ENCODE peak calls at places on chromosome 12, in eight cellular contexts. O is astrocyte; C is CD8-positive, alpha-beta T cell; Z is fibroblast of lung; N is right cardiac atrium; X is thoracic aorta; Y is CD4-positive, CD25-positive, alpha-beta regulatory T cell; G is upper lobe of left lung. P is an unnamed sample.

GRCh38 chr12:46538976-46539375 is 166.4 kb upstream of the SLC38A2 start:
- DNase-seq in Z (no peak), X (no peak), Y (no peak), G (no peak), N (no peak), C (no peak), O (no peak), P (no peak)

GRCh38 chr12:94706250-94706661 is 55.9 kb upstream of the TMCC3 start:
- DNase-seq in Y (no peak), C (no peak), N (no peak), Z (no peak), X (no peak), G (no peak), O (no peak), P (no peak)

GRCh38 chr12:65649126-65649525 is 175.2 kb upstream of the HMGA2 start:
- DNase-seq in N (no peak), X (peak; percentile 30), Y (no peak), Z (peak; percentile 100), G (no peak), C (no peak), O (peak; percentile 100), P (peak; percentile 22)

GRCh38 chr12:14775652-14776020 is 27.6 kb downstream of the WBP11 start:
- DNase-seq in O (peak; percentile 33), G (no peak), X (no peak), Y (no peak), C (no peak), Z (peak; percentile 37), N (no peak), P (no peak)

GRCh38 chr12:49121047-49121696 is 10.0 kb downstream of the TUBA1B start:
- DNase-seq in Y (no peak), Z (peak; percentile 50), C (no peak), N (peak; percentile 33), X (no peak), G (no peak), O (peak; percentile 36), P (no peak)

GRCh38 chr12:64385468-64385867 is 5.1 kb downstream of the C12orf56 start:
- DNase-seq in C (no peak), N (no peak), Y (no peak), X (no peak), O (peak; percentile 46), Z (peak; percentile 64), G (no peak), P (no peak)

GRCh38 chr12:48454675-48455074 is 17.7 kb upstream of the ANP32D start:
- DNase-seq in Z (peak; percentile 19), Y (peak; percentile 33), X (no peak), N (no peak), O (peak; percentile 10), G (no peak), C (no peak), P (no peak)

GRCh38 chr12:91053951-91054715 is 3.7 kb downstream of the KERA start:
- DNase-seq in N (no peak), O (peak; percentile 82), X (no peak), Z (peak; percentile 83), Y (no peak), C (no peak), G (no peak), P (peak; percentile 19)

GRCh38 chr12:22880331-22880730 is 255.4 kb downstream of the ETNK1 start:
- DNase-seq in O (no peak), X (no peak), G (no peak), C (no peak), Z (no peak), Y (no peak), N (no peak), P (no peak)

GRCh38 chr12:25990495-25990894 is 32.0 kb downstream of the RASSF8 start:
- DNase-seq in Y (no peak), N (no peak), X (no peak), O (no peak), G (no peak), Z (no peak), C (no peak), P (no peak)

GRCh38 chr12:55974308-55974724 is 438 bp downstream of the RAB5B start:
- DNase-seq in Z (peak; percentile 59), N (no peak), G (no peak), X (no peak), O (peak; percentile 44), Y (no peak), C (no peak), P (peak; percentile 61)

GRCh38 chr12:49233842-49234526 is 30.9 kb upstream of the TUBA1C start:
- DNase-seq in X (peak; percentile 12), O (peak; percentile 92), Z (peak; percentile 94), G (peak; percentile 33), C (no peak), N (peak; percentile 54), Y (no peak), P (no peak)

GRCh38 chr12:52155048-52155868 is 36.6 kb downstream of the KRT80 start:
- DNase-seq in O (no peak), X (no peak), G (no peak), Y (peak; percentile 62), N (peak; percentile 48), C (no peak), Z (no peak), P (peak; percentile 84)

GRCh38 chr12:32765906-32766305 is 10.2 kb upstream of the YARS2 start:
- DNase-seq in X (no peak), Z (peak; percentile 62), O (peak; percentile 62), C (no peak), Y (no peak), G (no peak), N (no peak), P (no peak)

GRCh38 chr12:92600052-92600451 is 102.7 kb upstream of the PLEKHG7 start:
- DNase-seq in Y (no peak), Z (no peak), G (no peak), N (no peak), X (no peak), C (no peak), O (no peak), P (no peak)

GRCh38 chr12:52820521-52820920 is 6.6 kb upstream of the KRT4 start:
- DNase-seq in N (no peak), G (no peak), O (no peak), Z (no peak), X (no peak), C (no peak), Y (no peak), P (no peak)

GRCh38 chr12:8057839-8058238 is 8.3 kb downstream of the C3AR1 start:
- DNase-seq in C (no peak), Z (no peak), X (no peak), N (no peak), G (no peak), O (peak; percentile 13), Y (no peak), P (no peak)

GRCh38 chr12:100826323-100826722 is 31.7 kb downstream of the ANO4 start:
- DNase-seq in O (peak; percentile 37), N (peak; percentile 14), Z (peak; percentile 55), C (no peak), X (no peak), G (no peak), Y (no peak), P (peak; percentile 53)

GRCh38 chr12:32290411-32290810 is 108.9 kb upstream of the FGD4 start:
- DNase-seq in N (no peak), C (no peak), Z (peak; percentile 77), Y (no peak), O (peak; percentile 68), X (no peak), G (no peak), P (no peak)

GRCh38 chr12:18430425-18431048 is 169.2 kb downstream of the PIK3C2G start:
- DNase-seq in X (no peak), Y (no peak), O (peak; percentile 25), Z (peak; percentile 50), N (peak; percentile 15), C (no peak), G (no peak), P (no peak)

GRCh38 chr12:76790564-76791552 is 26.9 kb downstream of the ZDHHC17 start:
- DNase-seq in Z (no peak), N (no peak), X (no peak), O (no peak), Y (peak; percentile 60), G (no peak), C (no peak), P (no peak)

GRCh38 chr12:71057330-71057729 is 100.5 kb downstream of the TSPAN8 start:
- DNase-seq in Z (no peak), X (no peak), N (no peak), Y (no peak), O (no peak), G (no peak), C (no peak), P (no peak)

GRCh38 chr12:131833896-131834641 is 5.9 kb downstream of the MMP17 start:
- DNase-seq in Y (no peak), G (peak; percentile 62), C (no peak), O (peak; percentile 16), N (no peak), X (no peak), Z (peak; percentile 37), P (no peak)

GRCh38 chr12:400828-401227 is 616 bp upstream of the CCDC77 start:
- DNase-seq in C (no peak), Y (no peak), N (no peak), Z (no peak), G (no peak), X (no peak), O (no peak), P (no peak)
- H3K4me3 ChIP-seq in C (peak overlapping the region; percentile 81), Y (peak overlapping the region; percentile 97), N (peak overlapping the region; percentile 70), Z (peak overlapping the region; percentile 69), G (peak overlapping the region; percentile 59), X (peak overlapping the region; percentile 82), O (peak overlapping the region; percentile 88), P (peak overlapping the region; percentile 72)

GRCh38 chr12:2640281-2640680 is 154.5 kb upstream of the FKBP4 start:
- DNase-seq in Z (no peak), G (no peak), O (no peak), N (no peak), Y (no peak), C (no peak), X (no peak), P (no peak)
- H3K27ac ChIP-seq in Z (peak overlapping the region; percentile 89), G (no peak overlapping the region), O (peak overlapping the region; percentile 78), N (peak overlapping the region; percentile 34), Y (no peak overlapping the region), C (no peak overlapping the region), X (peak overlapping the region; percentile 51), P (peak overlapping the region; percentile 4)

GRCh38 chr12:2386566-2386965 is 333.8 kb downstream of the CACNA1C start:
- DNase-seq in X (no peak), G (no peak), C (no peak), Y (no peak), N (no peak), Z (no peak), O (no peak), P (no peak)

GRCh38 chr12:2385529-2385928 is 332.7 kb downstream of the CACNA1C start:
- DNase-seq in N (no peak), O (no peak), X (no peak), Y (no peak), Z (no peak), C (no peak), G (no peak), P (no peak)

GRCh38 chr12:2384533-2385328 is 331.9 kb downstream of the CACNA1C start:
- DNase-seq in Y (no peak), G (no peak), N (peak; percentile 29), Z (peak; percentile 69), X (no peak), C (no peak), O (peak; percentile 58), P (no peak)

GRCh38 chr12:2389079-2389790 is 336.4 kb downstream of the CACNA1C start:
- DNase-seq in O (no peak), X (no peak), G (no peak), Y (no peak), C (no peak), N (no peak), Z (no peak), P (no peak)

GRCh38 chr12:2387051-2387834 is 334.5 kb downstream of the CACNA1C start:
- DNase-seq in X (no peak), G (no peak), Z (peak; percentile 41), N (no peak), O (peak; percentile 28), Y (no peak), C (no peak), P (no peak)
- H3K27me3 ChIP-seq in X (no peaks in the 10 kb centered on the region), G (no peaks in the 10 kb centered on the region), Z (no peaks in the 10 kb centered on the region), N (no peaks in the 10 kb centered on the region), O (no peaks in the 10 kb centered on the region), Y (peaks cover 2% of the 10 kb centered on the region), C (no peaks in the 10 kb centered on the region), P (no peaks in the 10 kb centered on the region)

GRCh38 chr12:82880442-82880901 is 193.8 kb downstream of the TMTC2 start:
- DNase-seq in G (no peak), C (no peak), N (no peak), O (peak; percentile 17), Z (peak; percentile 22), X (no peak), Y (no peak), P (no peak)
- H3K4me3 ChIP-seq in G (no peak overlapping the region), C (no peak overlapping the region), N (no peak overlapping the region), O (no peak overlapping the region), Z (no peak overlapping the region), X (no peak overlapping the region), Y (no peak overlapping the region), P (no peak overlapping the region)